ENCODE peak calls at places on chromosomes 3 and 15, in six cellular contexts. S, K, J, B, L and Z are unnamed samples. For H3K4me1, the result is how much of the 10 kb centered on the place peaks cover.

GRCh38 chr3:24678441-24678865 is 183.8 kb upstream of the THRB start:
- DNase-seq in J (peak), S (no peak), B (no peak), K (no peak), L (no peak), Z (no peak)

GRCh38 chr15:81256916-81257315 is 60.2 kb downstream of the IL16 start:
- DNase-seq in K (no peak), B (no peak), S (no peak), J (peak), L (no peak), Z (no peak)

GRCh38 chr3:78757734-78758133 is 1010.1 kb downstream of the ROBO1 start:
- DNase-seq in J (no peak), L (no peak), S (no peak), K (no peak), B (no peak), Z (no peak)

GRCh38 chr3:17775073-17775472 is 32.6 kb upstream of the TBC1D5 start:
- DNase-seq in B (no peak), J (no peak), K (no peak), L (no peak), S (no peak), Z (peak)

GRCh38 chr3:10004506-10004905 is 17.9 kb upstream of the EMC3 start:
- DNase-seq in S (no peak), K (no peak), L (no peak), J (no peak), B (no peak), Z (no peak)

GRCh38 chr3:113263020-113263419 is 51.7 kb downstream of the BOC start:
- DNase-seq in S (no peak), L (no peak), J (no peak), B (no peak), K (no peak), Z (no peak)

GRCh38 chr15:83365370-83365938 is 81.0 kb upstream of the BNC1 start:
- DNase-seq in J (no peak), S (peak), L (no peak), K (no peak), B (no peak), Z (no peak)

GRCh38 chr3:42097166-42097946 is 6.2 kb downstream of the TRAK1 start:
- DNase-seq in K (no peak), B (no peak), L (no peak), J (peak), S (no peak), Z (no peak)

GRCh38 chr3:57951106-57951882 is 56.9 kb upstream of the FLNB start:
- DNase-seq in K (no peak), B (peak), S (no peak), L (no peak), J (peak), Z (no peak)

GRCh38 chr15:58469432-58470353 is 37.9 kb downstream of the LIPC start:
- DNase-seq in B (no peak), J (peak), L (no peak), K (no peak), S (peak), Z (no peak)

GRCh38 chr3:127670229-127670559 is 2.6 kb upstream of the ABTB1 start:
- DNase-seq in J (no peak), L (no peak), B (no peak), K (no peak), S (no peak), Z (no peak)

GRCh38 chr15:82110144-82110543 is 64.3 kb upstream of the MEX3B start:
- DNase-seq in J (no peak), L (no peak), B (no peak), S (no peak), K (no peak), Z (no peak)

GRCh38 chr3:10511809-10512494 is 6.6 kb upstream of the ATP2B2 start:
- DNase-seq in J (peak), L (no peak), S (no peak), K (no peak), B (peak), Z (no peak)

GRCh38 chr3:136276049-136276755 is 26.1 kb downstream of the PCCB start:
- DNase-seq in B (no peak), S (no peak), L (no peak), K (no peak), J (no peak), Z (no peak)

GRCh38 chr15:35115155-35115725 is 30.1 kb upstream of the NANOGP8 start:
- DNase-seq in J (no peak), B (no peak), K (no peak), L (no peak), S (no peak), Z (no peak)

GRCh38 chr3:9217784-9218513 is 31.5 kb downstream of the SRGAP3 start:
- DNase-seq in S (no peak), J (no peak), K (no peak), L (no peak), B (no peak), Z (no peak)

GRCh38 chr3:172625404-172625803 is 85.5 kb downstream of the NCEH1 start:
- DNase-seq in S (no peak), B (no peak), L (no peak), K (no peak), J (no peak), Z (no peak)

GRCh38 chr3:85939026-85939616 is 980.3 kb downstream of the CADM2 start:
- DNase-seq in S (no peak), B (no peak), K (no peak), J (no peak), L (no peak), Z (no peak)

GRCh38 chr3:56962200-56962599 is 98.3 kb upstream of the SPATA12 start:
- DNase-seq in L (no peak), B (no peak), K (no peak), S (no peak), J (no peak), Z (no peak)

GRCh38 chr3:190847423-190847822 is 15.1 kb downstream of the GMNC start:
- DNase-seq in J (no peak), S (no peak), B (no peak), L (no peak), K (no peak), Z (no peak)

DNA sequence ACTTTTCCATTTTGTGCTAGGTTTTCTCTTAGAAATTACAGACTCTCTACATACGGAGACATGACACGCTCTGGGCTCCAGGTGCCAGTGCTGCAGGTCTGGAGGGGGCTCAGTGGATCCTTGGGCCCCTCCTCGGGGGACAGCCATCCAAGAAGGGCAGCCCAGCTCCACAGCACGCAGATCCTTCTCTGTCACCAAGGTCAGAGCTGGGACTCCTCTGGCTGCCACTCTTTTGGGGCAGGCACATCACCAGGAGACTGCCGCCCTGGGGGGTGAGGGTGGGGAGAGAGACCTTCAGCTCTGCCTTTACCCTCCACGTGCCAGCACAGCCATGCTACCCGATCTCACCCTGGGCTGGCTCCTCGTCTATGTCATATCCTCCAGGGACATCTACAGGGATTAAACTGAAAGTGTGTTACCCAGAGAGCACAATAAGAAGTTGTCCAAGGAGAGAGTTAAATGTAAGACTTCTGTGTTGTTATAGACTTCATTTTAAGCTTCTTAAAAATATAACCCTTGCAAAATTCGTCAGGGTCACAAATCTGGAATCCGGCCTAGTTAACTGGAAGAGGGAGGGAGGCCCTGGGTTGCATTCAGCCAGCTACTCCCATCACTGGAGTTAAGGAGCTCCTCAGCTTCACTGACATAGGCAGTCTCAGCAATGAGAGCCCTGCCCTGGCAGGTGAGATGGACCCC is 65.5 kb downstream of the ATP10A start:
- DNase-seq in J (no peak), L (no peak), B (peak), K (no peak), S (no peak), Z (no peak)
- H3K4me1 ChIP-seq in J (under half), L (under half), B (under half), K (under half), S (under half), Z (under half)

GRCh38 chr15:41926184-41927056 is 32.6 kb upstream of the SPTBN5 start:
- DNase-seq in B (no peak), J (no peak), S (peak), K (no peak), L (no peak), Z (no peak)
- H3K4me1 ChIP-seq in B (under half), J (half or more), S (under half), K (under half), L (under half), Z (under half)

DNA sequence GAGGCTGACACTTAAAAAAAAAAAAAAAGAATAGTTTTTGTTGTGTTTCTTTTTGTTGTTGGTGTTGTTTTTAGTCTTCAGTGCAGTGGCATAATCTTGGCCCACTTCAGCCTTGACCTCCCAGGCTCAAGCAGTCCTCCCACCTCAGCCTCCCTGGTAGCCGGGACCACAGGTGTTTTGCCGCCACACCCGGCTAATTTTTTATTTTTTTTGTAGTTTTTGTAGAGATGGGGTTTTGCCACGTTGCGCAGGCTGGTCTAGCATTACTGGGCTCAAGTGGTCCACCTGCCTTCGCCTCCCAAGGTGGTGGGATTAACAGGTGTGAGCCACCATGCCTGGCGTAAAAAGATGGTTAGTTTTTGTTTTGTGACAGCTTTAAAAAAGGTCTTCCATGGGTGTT is 30.1 kb downstream of the IGF1R start:
- DNase-seq in J (no peak), B (no peak), S (no peak), K (no peak), L (no peak), Z (no peak)
- H3K4me1 ChIP-seq in J (under half), B (under half), S (under half), K (under half), L (under half), Z (under half)

DNA sequence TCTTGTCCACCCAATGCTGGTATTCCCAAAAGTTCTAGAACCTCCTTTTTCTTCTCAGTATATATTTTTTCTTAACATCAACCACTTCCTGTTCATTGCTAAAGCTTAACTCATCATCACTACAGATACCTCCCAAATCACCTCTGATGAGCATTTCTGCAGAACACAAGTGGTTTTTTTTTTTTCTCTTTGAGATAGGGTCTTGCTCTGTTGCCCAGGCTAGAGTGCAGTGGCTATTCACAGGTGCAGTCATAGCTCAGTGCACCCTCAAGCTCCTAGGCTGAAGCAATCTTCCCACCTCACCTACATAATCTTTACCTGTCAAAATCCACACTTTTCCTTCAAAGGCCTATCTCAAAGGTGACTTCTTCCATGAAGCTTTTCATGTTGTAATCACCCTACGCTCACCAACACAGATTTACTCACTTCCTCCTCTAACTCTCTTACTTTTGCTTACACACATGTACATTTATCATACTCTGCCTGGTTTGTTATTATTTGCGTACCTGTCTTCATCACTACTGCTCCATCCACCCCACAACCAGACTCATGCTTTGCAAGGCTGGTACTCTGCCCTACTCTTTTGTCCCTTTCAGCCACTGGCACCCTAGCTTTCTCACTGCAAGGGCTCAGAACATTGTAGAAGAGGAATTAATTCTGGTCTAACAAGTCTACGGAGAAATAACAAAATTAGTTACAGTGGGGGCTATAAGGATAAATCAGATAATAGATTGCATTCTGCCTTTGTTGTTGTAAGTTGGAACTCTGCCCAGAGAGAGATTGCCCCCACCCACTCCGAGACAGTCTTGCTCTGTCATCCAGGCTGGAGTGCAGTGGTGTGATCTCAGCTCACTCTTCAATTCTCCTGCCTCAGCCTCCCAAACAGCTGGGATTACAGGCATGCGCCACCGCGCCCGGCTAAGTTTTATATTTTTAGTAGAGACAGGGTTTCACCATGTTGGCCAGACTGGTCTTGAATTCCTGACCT is 27.5 kb downstream of the HERC1 start:
- DNase-seq in J (no peak), L (no peak), S (no peak), K (no peak), B (no peak), Z (no peak)
- H3K4me1 ChIP-seq in J (under half), L (under half), S (under half), K (half or more), B (under half), Z (half or more)

DNA sequence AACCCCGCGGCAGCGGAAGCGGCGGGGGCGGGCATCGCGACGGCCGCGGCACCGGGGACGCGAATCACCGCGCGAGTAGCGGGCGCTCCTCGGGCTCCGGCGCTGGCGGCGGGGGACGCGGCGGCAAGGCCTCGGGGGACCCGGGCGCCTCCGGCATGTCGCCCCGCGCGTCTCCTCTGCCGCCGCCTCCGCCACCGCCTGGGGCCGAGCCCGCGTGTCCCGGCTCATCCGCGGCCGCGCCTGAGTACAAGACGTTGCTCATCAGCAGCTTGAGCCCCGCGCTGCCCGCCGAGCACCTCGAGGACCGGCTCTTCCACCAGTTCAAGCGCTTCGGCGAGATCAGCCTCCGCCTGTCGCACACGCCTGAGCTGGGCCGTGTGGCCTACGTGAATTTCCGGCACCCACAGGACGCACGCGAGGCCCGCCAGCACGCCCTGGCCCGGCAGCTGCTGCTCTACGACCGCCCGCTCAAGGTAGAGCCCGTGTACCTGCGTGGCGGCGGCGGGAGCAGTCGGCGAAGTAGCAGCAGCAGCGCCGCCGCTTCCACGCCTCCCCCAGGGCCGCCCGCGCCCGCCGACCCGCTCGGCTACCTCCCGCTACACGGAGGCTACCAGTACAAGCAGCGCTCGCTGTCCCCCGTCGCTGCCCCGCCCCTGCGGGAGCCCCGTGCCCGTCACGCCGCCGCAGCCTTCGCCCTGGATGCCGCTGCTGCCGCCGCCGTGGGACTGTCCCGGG is 648 bp downstream of the RBM15B start:
- DNase-seq in J (peak), S (no peak), L (peak), B (peak), K (peak), Z (peak)
- H3K4me1 ChIP-seq in J (under half), S (under half), L (under half), B (under half), K (under half), Z (half or more)

GRCh38 chr15:74798388-74799254 is 14.0 kb upstream of the LMAN1L start:
- DNase-seq in K (no peak), J (no peak), L (no peak), B (no peak), S (no peak), Z (no peak)

GRCh38 chr15:74799255-74799842 is 13.3 kb upstream of the LMAN1L start:
- DNase-seq in J (no peak), S (no peak), K (no peak), B (no peak), L (no peak), Z (no peak)

GRCh38 chr15:74801311-74801997 is 11.2 kb upstream of the LMAN1L start:
- DNase-seq in K (no peak), S (no peak), J (no peak), L (no peak), B (no peak), Z (no peak)

GRCh38 chr15:74800559-74801094 is 12.0 kb upstream of the LMAN1L start:
- DNase-seq in K (no peak), S (no peak), B (no peak), J (no peak), L (no peak), Z (no peak)

GRCh38 chr15:74799843-74800558 is 12.6 kb upstream of the LMAN1L start:
- DNase-seq in J (peak), S (peak), B (peak), L (peak), K (peak), Z (peak)
- H3K4me1 ChIP-seq in J (under half), S (under half), B (under half), L (under half), K (half or more), Z (half or more)